ENCODE peak calls at places on chromosomes 13 and 19, in five cellular contexts. One of them, this sample, is unnamed.

GRCh38 chr19:16882146-16882545 is 6.7 kb upstream of the F2RL3 start:
- DNase-seq in breast epithelium: no peak
- DNase-seq in HL-60: no peak
- DNase-seq in IMR-90: no peak
- DNase-seq in cardiac fibroblast: no peak
- DNase-seq in this sample: no peak

GRCh38 chr13:29550589-29550988 is 44.9 kb downstream of the SLC7A1 start:
- DNase-seq in breast epithelium: no peak
- DNase-seq in HL-60: no peak
- DNase-seq in cardiac fibroblast: peak
- DNase-seq in IMR-90: peak
- DNase-seq in this sample: no peak

GRCh38 chr19:6891761-6892385 is 4.5 kb downstream of the ADGRE1 start:
- DNase-seq in IMR-90: no peak
- DNase-seq in breast epithelium: no peak
- DNase-seq in HL-60: peak
- DNase-seq in cardiac fibroblast: no peak
- DNase-seq in this sample: no peak

GRCh38 chr19:10593820-10594637 is 6.9 kb upstream of the AP1M2 start:
- DNase-seq in breast epithelium: peak
- DNase-seq in cardiac fibroblast: no peak
- DNase-seq in IMR-90: no peak
- DNase-seq in HL-60: no peak
- DNase-seq in this sample: no peak

GRCh38 chr13:107461751-107462150 is 753.6 kb downstream of the LIG4 start:
- DNase-seq in HL-60: no peak
- DNase-seq in cardiac fibroblast: no peak
- DNase-seq in IMR-90: peak
- DNase-seq in breast epithelium: no peak
- DNase-seq in this sample: no peak

GRCh38 chr19:996051-996838 is 4.0 kb upstream of the GRIN3B start:
- DNase-seq in breast epithelium: peak
- DNase-seq in cardiac fibroblast: peak
- DNase-seq in HL-60: no peak
- DNase-seq in IMR-90: peak
- DNase-seq in this sample: no peak

GRCh38 chr19:28485300-28485699 is 727.7 kb downstream of the UQCRFS1 start:
- DNase-seq in breast epithelium: no peak
- DNase-seq in cardiac fibroblast: peak
- DNase-seq in HL-60: no peak
- DNase-seq in IMR-90: no peak
- DNase-seq in this sample: peak

GRCh38 chr19:6793411-6793810 is 20.9 kb downstream of the VAV1 start:
- DNase-seq in cardiac fibroblast: no peak
- DNase-seq in breast epithelium: no peak
- DNase-seq in HL-60: no peak
- DNase-seq in IMR-90: no peak
- DNase-seq in this sample: no peak

GRCh38 chr13:48144413-48145035 is 49.6 kb upstream of the MED4 start:
- DNase-seq in HL-60: peak
- DNase-seq in breast epithelium: no peak
- DNase-seq in cardiac fibroblast: peak
- DNase-seq in IMR-90: peak
- DNase-seq in this sample: peak

GRCh38 chr19:653425-653824 is 9.6 kb downstream of the RNF126 start:
- DNase-seq in breast epithelium: no peak
- DNase-seq in HL-60: no peak
- DNase-seq in IMR-90: no peak
- DNase-seq in cardiac fibroblast: no peak
- DNase-seq in this sample: no peak

GRCh38 chr19:32686847-32687450 is 4.7 kb upstream of the NUDT19 start:
- DNase-seq in IMR-90: no peak
- DNase-seq in HL-60: no peak
- DNase-seq in cardiac fibroblast: no peak
- DNase-seq in breast epithelium: no peak
- DNase-seq in this sample: no peak
- TF ChIP-seq CTCF in IMR-90: no peak
- TF ChIP-seq CTCF in HL-60: no peak
- TF ChIP-seq CTCF in cardiac fibroblast: no peak
- TF ChIP-seq CTCF in breast epithelium: no peak
- TF ChIP-seq CTCF in this sample: no peak

GRCh38 chr13:54232700-54233099 is 1204.1 kb downstream of the OLFM4 start:
- DNase-seq in HL-60: no peak
- DNase-seq in IMR-90: no peak
- DNase-seq in breast epithelium: no peak
- DNase-seq in cardiac fibroblast: no peak
- DNase-seq in this sample: no peak
- TF ChIP-seq CTCF in HL-60: no peak
- TF ChIP-seq CTCF in IMR-90: no peak
- TF ChIP-seq CTCF in breast epithelium: no peak
- TF ChIP-seq CTCF in cardiac fibroblast: no peak
- TF ChIP-seq CTCF in this sample: no peak

DNA sequence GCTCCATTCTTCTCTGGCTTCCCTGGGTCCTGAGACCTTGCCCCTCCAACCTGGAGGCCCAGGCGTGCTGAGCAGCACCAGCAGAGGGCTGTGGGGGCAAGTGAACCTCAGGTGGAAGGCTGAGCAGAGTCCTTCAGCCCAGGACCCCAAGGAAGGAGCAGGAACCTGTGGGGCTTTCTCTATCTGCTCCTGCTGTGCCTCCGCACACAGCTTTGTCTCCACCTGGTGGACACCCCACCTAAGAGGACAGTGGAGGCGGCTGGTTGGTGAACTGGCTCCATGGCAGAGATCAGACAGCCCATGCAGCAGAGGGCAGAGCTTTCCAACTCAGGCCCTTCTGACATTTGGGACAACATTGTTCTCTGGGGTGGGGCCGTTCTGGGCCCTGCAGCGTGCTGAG is 19.7 kb downstream of the ZFR2 start:
- DNase-seq in cardiac fibroblast: peak
- DNase-seq in IMR-90: no peak
- DNase-seq in breast epithelium: no peak
- DNase-seq in HL-60: peak
- DNase-seq in this sample: no peak
- TF ChIP-seq CTCF in cardiac fibroblast: peak
- TF ChIP-seq CTCF in IMR-90: peak
- TF ChIP-seq CTCF in breast epithelium: no peak
- TF ChIP-seq CTCF in HL-60: peak
- TF ChIP-seq CTCF in this sample: no peak

DNA sequence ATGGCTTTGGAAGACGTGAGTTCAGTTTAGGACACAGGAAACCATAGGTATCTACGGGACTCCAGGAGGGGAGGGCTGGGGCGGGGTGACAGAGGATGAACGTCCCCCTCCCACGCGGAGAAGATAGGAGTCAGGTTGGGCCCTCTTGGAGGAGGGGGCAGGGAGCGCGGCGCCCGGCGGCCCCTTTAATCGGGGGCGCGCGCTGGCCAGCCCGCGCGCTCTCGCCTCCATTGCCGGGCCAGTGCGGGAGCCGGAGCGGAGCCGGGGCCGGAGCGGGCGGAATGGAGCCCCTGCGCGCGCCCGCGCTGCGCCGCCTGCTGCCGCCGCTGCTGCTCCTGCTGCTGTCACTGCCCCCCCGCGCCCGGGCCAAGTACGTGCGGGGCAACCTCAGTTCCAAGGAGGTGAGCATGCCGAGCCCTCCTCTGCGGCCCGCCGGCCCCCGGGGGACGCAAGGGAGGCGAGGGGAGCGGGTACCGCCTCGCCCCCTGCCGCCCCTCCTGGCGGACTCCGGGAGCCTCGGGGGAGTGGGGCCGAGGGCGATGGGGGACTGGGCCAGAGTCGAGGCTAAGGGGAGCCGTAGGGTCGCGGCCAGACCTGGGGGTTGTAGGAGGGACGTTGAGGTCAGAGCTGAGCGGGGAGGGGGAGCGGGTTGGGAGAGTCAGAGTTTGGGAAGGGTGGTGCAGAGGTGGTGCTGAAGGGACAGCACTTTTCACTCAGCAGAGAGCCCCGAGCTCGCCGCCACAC is at the start of gene TMEM145:
- DNase-seq in HL-60: peak
- DNase-seq in IMR-90: peak
- DNase-seq in breast epithelium: no peak
- DNase-seq in cardiac fibroblast: peak
- DNase-seq in this sample: no peak
- TF ChIP-seq CTCF in HL-60: no peak
- TF ChIP-seq CTCF in IMR-90: peak
- TF ChIP-seq CTCF in breast epithelium: no peak
- TF ChIP-seq CTCF in cardiac fibroblast: no peak
- TF ChIP-seq CTCF in this sample: no peak

DNA sequence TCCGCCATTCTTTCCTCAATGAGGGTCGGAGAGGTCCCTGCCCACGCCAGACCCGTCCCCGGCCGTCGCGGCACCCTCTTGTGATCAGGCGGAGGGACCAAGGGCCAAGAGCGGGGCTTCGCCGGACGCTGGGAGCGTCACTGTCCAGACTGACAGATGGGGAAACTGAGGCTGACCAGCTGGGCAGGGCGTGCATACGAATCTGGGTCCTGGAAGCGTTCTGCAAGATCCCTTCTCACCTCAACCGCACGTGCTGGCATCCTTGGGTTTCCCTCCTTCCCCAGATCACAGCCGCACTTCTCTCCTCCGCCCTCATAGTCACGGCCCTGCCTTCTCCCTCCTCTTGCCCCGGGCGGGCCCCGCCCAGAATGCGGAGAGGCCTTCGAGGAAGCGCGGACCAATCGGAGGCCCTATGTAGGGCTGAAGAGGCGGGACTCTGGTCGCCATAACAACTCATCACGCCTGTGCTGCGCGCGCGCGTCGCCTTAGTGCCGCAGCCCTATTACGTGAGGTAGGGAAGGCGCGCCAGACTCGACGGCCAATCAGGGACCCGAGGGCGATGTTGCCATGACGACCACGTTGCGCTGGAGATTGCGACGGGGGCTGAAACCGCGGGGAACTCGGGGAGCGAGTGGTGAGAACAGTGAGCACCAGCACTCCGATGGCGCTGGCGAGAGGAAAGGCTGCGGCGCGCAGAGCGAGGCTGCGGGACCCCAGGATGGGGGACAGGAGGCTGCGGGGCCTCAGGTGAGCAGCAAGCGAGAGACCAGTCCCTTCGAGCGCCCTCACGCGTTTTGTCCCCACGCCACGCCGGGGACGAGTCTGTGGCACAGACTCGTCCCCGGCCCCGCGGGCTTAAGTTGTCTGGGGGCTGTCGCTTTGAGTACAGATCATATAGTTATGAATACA is 5.7 kb downstream of the RNF225 start:
- DNase-seq in breast epithelium: peak
- DNase-seq in IMR-90: peak
- DNase-seq in cardiac fibroblast: peak
- DNase-seq in HL-60: peak
- DNase-seq in this sample: peak
- TF ChIP-seq CTCF in breast epithelium: no peak
- TF ChIP-seq CTCF in IMR-90: no peak
- TF ChIP-seq CTCF in cardiac fibroblast: no peak
- TF ChIP-seq CTCF in HL-60: no peak
- TF ChIP-seq CTCF in this sample: no peak

GRCh38 chr19:19110410-19111137 is 27.7 kb downstream of the TMEM161A start:
- DNase-seq in IMR-90: no peak
- DNase-seq in breast epithelium: no peak
- DNase-seq in cardiac fibroblast: no peak
- DNase-seq in HL-60: peak
- DNase-seq in this sample: no peak
- TF ChIP-seq CTCF in IMR-90: no peak
- TF ChIP-seq CTCF in breast epithelium: no peak
- TF ChIP-seq CTCF in cardiac fibroblast: no peak
- TF ChIP-seq CTCF in HL-60: peak
- TF ChIP-seq CTCF in this sample: peak

This sample was measured in CD14-positive monocyte.